ENCODE peak calls at places on chromosomes 16 and 17, in six cellular contexts. O is stromal cell of bone marrow, T is nephron progenitor cell, G is BJ, Z is NCI-H1417, U is kidney glomerular epithelial cell. B is an unnamed sample.
A peak's percentile ranks its signal among the peaks of the same experiment; 100 is the strongest.

GRCh38 chr16:85900031-85900792 is 1.2 kb downstream of the IRF8 start:
- DNase-seq in O (no peak), Z (no peak), U (no peak), T (no peak), G (no peak), B (no peak)

GRCh38 chr16:468072-468821 is 42.8 kb downstream of the RAB11FIP3 start:
- DNase-seq in U (no peak), Z (no peak), O (no peak), T (no peak), G (no peak), B (no peak)

GRCh38 chr16:89193021-89193575 is 7.2 kb downstream of the SLC22A31 start:
- DNase-seq in T (peak; percentile 77), G (no peak), O (no peak), U (no peak), Z (peak; percentile 53), B (peak; percentile 26)

GRCh38 chr16:30875881-30876791 is 17.7 kb downstream of the BCL7C start:
- DNase-seq in U (no peak), Z (peak; percentile 80), T (no peak), O (no peak), G (no peak), B (peak; percentile 14)

GRCh38 chr16:11367483-11367906 is 22.2 kb downstream of the RMI2 start:
- DNase-seq in O (no peak), U (no peak), T (no peak), G (no peak), Z (no peak), B (no peak)

GRCh38 chr17:81910840-81911276 is 341 bp downstream of the PCYT2 start:
- DNase-seq in Z (peak; percentile 59), O (no peak), U (no peak), G (no peak), T (no peak), B (no peak)

GRCh38 chr17:5897320-5897911 is 172.8 kb upstream of the WSCD1 start:
- DNase-seq in U (no peak), T (no peak), G (no peak), O (no peak), Z (no peak), B (no peak)

GRCh38 chr16:21057875-21058274 is 92.8 kb downstream of the DNAH3 start:
- DNase-seq in Z (no peak), G (no peak), O (no peak), U (no peak), T (no peak), B (no peak)

GRCh38 chr17:59950049-59950448 is 14.5 kb downstream of the RNFT1 start:
- DNase-seq in T (no peak), G (no peak), Z (no peak), O (no peak), U (no peak), B (no peak)

GRCh38 chr16:68448360-68448970 is at the start of gene SMPD3:
- DNase-seq in O (peak; percentile 97), G (peak; percentile 90), Z (peak; percentile 100), T (peak; percentile 100), U (peak; percentile 98), B (peak; percentile 100)

GRCh38 chr17:58084317-58084981 is 1.2 kb downstream of the DYNLL2 start:
- DNase-seq in O (no peak), U (peak; percentile 2), T (no peak), G (no peak), Z (peak; percentile 68), B (no peak)

GRCh38 chr16:17235147-17235817 is 235.5 kb downstream of the XYLT1 start:
- DNase-seq in Z (no peak), T (no peak), O (no peak), U (no peak), G (no peak), B (no peak)

GRCh38 chr17:41588126-41588810 is 1.6 kb upstream of the KRT14 start:
- DNase-seq in G (no peak), O (peak; percentile 17), T (no peak), U (no peak), Z (no peak), B (no peak)

GRCh38 chr16:84559311-84559932 is 55.0 kb upstream of the MEAK7 start:
- DNase-seq in G (no peak), Z (peak; percentile 60), U (no peak), O (no peak), T (no peak), B (no peak)

GRCh38 chr17:32349503-32349853 is 479 bp upstream of the ZNF207 start:
- DNase-seq in G (no peak), U (no peak), T (no peak), O (no peak), Z (no peak), B (no peak)

GRCh38 chr17:58513391-58513912 is 986 bp downstream of the MTMR4 start:
- DNase-seq in O (no peak), U (no peak), T (no peak), G (no peak), Z (no peak), B (no peak)

GRCh38 chr16:11913425-11914079 is 2.2 kb downstream of the GSPT1 start:
- DNase-seq in G (no peak), T (no peak), O (no peak), U (peak; percentile 3), Z (no peak), B (no peak)

GRCh38 chr17:27597783-27598320 is 33.1 kb upstream of the LGALS9 start:
- DNase-seq in O (no peak), U (no peak), Z (no peak), G (no peak), T (no peak), B (no peak)

GRCh38 chr16:83957296-83957855 is 4.3 kb downstream of the OSGIN1 start:
- DNase-seq in O (no peak), T (no peak), G (no peak), U (no peak), Z (no peak), B (no peak)

GRCh38 chr17:50583636-50584035 is 23.1 kb downstream of the CACNA1G start:
- DNase-seq in G (no peak), U (no peak), O (no peak), T (peak; percentile 64), Z (no peak), B (no peak)

GRCh38 chr17:32305049-32305448 is 36.9 kb downstream of the C17orf75 start:
- DNase-seq in O (no peak), T (no peak), U (no peak), G (no peak), Z (no peak), B (no peak)

GRCh38 chr17:3959295-3959899 is 4.8 kb downstream of the ATP2A3 start:
- DNase-seq in G (no peak), U (no peak), T (no peak), Z (peak; percentile 97), O (no peak), B (peak; percentile 77)

B was measured in DMS153.